ENCODE peak calls at places on chromosomes 7 and 10, in six cellular contexts. N is DMS153, W is 8988T, J is occipital lobe, I is activated B cell treated with CpG ODN at 0.5 μM for 24 hours, C is HEK293T. Z is an unnamed sample.

GRCh38 chr7:27750336-27750735 is 10.4 kb downstream of the TAX1BP1 start:
- DNase-seq in W (no peak), J (no peak), I (no peak), C (no peak), N (no peak), Z (no peak)

GRCh38 chr10:132420469-132421376 is 23.7 kb downstream of the PWWP2B start:
- DNase-seq in W (no peak), J (no peak), C (no peak), N (no peak), I (peak), Z (no peak)

GRCh38 chr7:98826811-98827231 is 43.0 kb downstream of the TMEM130 start:
- DNase-seq in I (no peak), C (no peak), W (no peak), J (peak), N (peak), Z (peak)

GRCh38 chr10:82683989-82684388 is 809.0 kb downstream of the NRG3 start:
- DNase-seq in I (no peak), N (no peak), J (no peak), W (no peak), C (no peak), Z (no peak)

GRCh38 chr7:79620291-79620690 is 166.8 kb upstream of the MAGI2 start:
- DNase-seq in C (no peak), W (no peak), J (no peak), I (no peak), N (no peak), Z (no peak)

GRCh38 chr10:78805176-78805575 is 263.6 kb upstream of the ZMIZ1 start:
- DNase-seq in I (no peak), W (no peak), C (peak), J (no peak), N (peak), Z (peak)

GRCh38 chr10:132628966-132629900 is 91.6 kb downstream of the INPP5A start:
- DNase-seq in C (no peak), W (no peak), J (no peak), N (no peak), I (no peak), Z (no peak)

GRCh38 chr7:26365077-26365896 is 73.6 kb downstream of the SNX10 start:
- DNase-seq in C (peak), J (peak), W (no peak), I (no peak), N (peak), Z (peak)

GRCh38 chr10:34526758-34527730 is 288.1 kb downstream of the PARD3 start:
- DNase-seq in W (no peak), C (no peak), J (no peak), I (no peak), N (no peak), Z (no peak)

GRCh38 chr7:146654048-146654447 is 537.4 kb downstream of the CNTNAP2 start:
- DNase-seq in N (peak), C (peak), I (no peak), J (no peak), W (no peak), Z (no peak)

GRCh38 chr7:130021105-130021834 is 29.9 kb downstream of the ZC3HC1 start:
- DNase-seq in N (no peak), J (peak), W (no peak), C (no peak), I (no peak), Z (no peak)

GRCh38 chr10:98302711-98303365 is 34.8 kb upstream of the LOXL4 start:
- DNase-seq in N (no peak), J (no peak), I (no peak), W (no peak), C (no peak), Z (no peak)

GRCh38 chr10:43055991-43056567 is 20.8 kb upstream of the RET start:
- DNase-seq in C (no peak), W (no peak), J (no peak), N (no peak), I (no peak), Z (no peak)

GRCh38 chr10:28367865-28368541 is 65.1 kb upstream of the MPP7 start:
- DNase-seq in C (no peak), W (no peak), J (no peak), I (peak), N (no peak), Z (no peak)

GRCh38 chr7:122438001-122438400 is 133.5 kb upstream of the FEZF1 start:
- DNase-seq in I (no peak), W (no peak), N (peak), J (no peak), C (no peak), Z (no peak)

GRCh38 chr10:1151071-1152033 is 95.2 kb downstream of the WDR37 start:
- DNase-seq in I (no peak), N (no peak), C (no peak), J (no peak), W (no peak), Z (no peak)

GRCh38 chr7:115060095-115060830 is 138.4 kb downstream of the MDFIC start:
- DNase-seq in N (no peak), C (no peak), J (no peak), W (no peak), I (no peak), Z (no peak)

GRCh38 chr10:78173360-78174020 is 139.8 kb downstream of the RPS24 start:
- DNase-seq in W (no peak), J (no peak), I (no peak), N (no peak), C (no peak), Z (peak)

GRCh38 chr10:70561051-70561450 is 41.5 kb downstream of the PRF1 start:
- DNase-seq in W (no peak), N (no peak), J (peak), I (no peak), C (no peak), Z (no peak)

GRCh38 chr10:43140414-43140813 is 2.2 kb downstream of the CSGALNACT2 start:
- DNase-seq in I (no peak), J (no peak), W (no peak), C (no peak), N (no peak), Z (no peak)

GRCh38 chr10:8055420-8056349 is 1.2 kb downstream of the GATA3 start:
- DNase-seq in C (no peak), J (no peak), W (no peak), I (no peak), N (no peak), Z (no peak)

GRCh38 chr7:44144968-44145418 is 3.9 kb upstream of the MYL7 start:
- DNase-seq in N (no peak), C (no peak), J (no peak), I (no peak), W (no peak), Z (no peak)

GRCh38 chr10:77949167-77949566 is 22.6 kb upstream of the DLG5 start:
- DNase-seq in W (peak), I (no peak), J (no peak), C (no peak), N (no peak), Z (no peak)

GRCh38 chr7:28062197-28062988 is 118.2 kb downstream of the JAZF1 start:
- DNase-seq in J (no peak), I (peak), N (peak), C (peak), W (no peak), Z (peak)

GRCh38 chr7:114217026-114217425 is 197.6 kb upstream of the FOXP2 start:
- DNase-seq in J (no peak), N (no peak), I (no peak), W (no peak), C (no peak), Z (no peak)

GRCh38 chr10:77320852-77321496 is 316.6 kb downstream of the KCNMA1 start:
- DNase-seq in J (no peak), I (no peak), C (no peak), W (no peak), N (no peak), Z (no peak)

GRCh38 chr7:50660040-50660829 is 95.0 kb upstream of the DDC start:
- DNase-seq in J (no peak), W (no peak), C (no peak), N (no peak), I (no peak), Z (no peak)

GRCh38 chr10:76899490-76899889 is 738.1 kb downstream of the KCNMA1 start:
- DNase-seq in N (no peak), C (no peak), J (no peak), W (no peak), I (no peak), Z (no peak)

GRCh38 chr10:28054211-28054888 is 55.5 kb upstream of the ODAD2 start:
- DNase-seq in C (no peak), W (no peak), N (no peak), I (no peak), J (no peak), Z (no peak)

GRCh38 chr7:135946289-135947055 is 30.7 kb downstream of the MTPN start:
- DNase-seq in C (no peak), N (no peak), W (no peak), I (no peak), J (no peak), Z (peak)

GRCh38 chr10:130740788-130741785 is 570.4 kb downstream of the TCERG1L start:
- DNase-seq in W (no peak), N (no peak), C (no peak), J (no peak), I (no peak), Z (no peak)

GRCh38 chr7:141073173-141073640 is 657 bp upstream of the TMEM178B start:
- DNase-seq in C (peak), I (peak), J (peak), W (no peak), N (no peak), Z (peak)

GRCh38 chr7:30116771-30117170 is 18.0 kb upstream of the MTURN start:
- DNase-seq in W (no peak), J (peak), N (no peak), C (no peak), I (no peak), Z (no peak)

GRCh38 chr10:69335063-69335587 is 56.8 kb downstream of the HK1 start:
- DNase-seq in N (no peak), C (no peak), J (peak), W (no peak), I (no peak), Z (no peak)